ENCODE peak calls at places on chromosomes 12 and 14, in nine cellular contexts. L, G, D, H, B, O, F, V and N are unnamed samples.

GRCh38 chr14:91649930-91650329 is 82.0 kb downstream of the CATSPERB start:
- DNase-seq in F (no peak), G (no peak), D (no peak), B (no peak), L (peak), H (no peak), O (peak), V (no peak), N (no peak)

GRCh38 chr12:19129486-19130223 is at the start of gene PLEKHA5:
- DNase-seq in V (peak), F (peak), O (peak), H (no peak), L (peak), B (peak), D (peak), G (no peak), N (peak)

GRCh38 chr14:101507306-101508150 is 53.8 kb upstream of the DIO3 start:
- DNase-seq in B (no peak), F (no peak), G (no peak), L (no peak), O (no peak), V (no peak), H (no peak), D (peak), N (peak)

GRCh38 chr14:54857830-54858269 is 44.8 kb downstream of the GCH1 start:
- DNase-seq in F (no peak), O (no peak), D (no peak), G (no peak), H (no peak), L (no peak), B (no peak), V (no peak), N (no peak)

GRCh38 chr12:115752151-115752550 is 525.3 kb downstream of the MED13L start:
- DNase-seq in F (no peak), L (peak), H (no peak), D (no peak), G (no peak), B (no peak), O (peak), V (no peak), N (no peak)

GRCh38 chr14:32414808-32415255 is 85.7 kb downstream of the AKAP6 start:
- DNase-seq in B (no peak), V (no peak), F (no peak), G (no peak), O (no peak), L (no peak), H (no peak), D (no peak), N (no peak)

GRCh38 chr14:58862421-58862820 is 224.7 kb downstream of the DACT1 start:
- DNase-seq in G (no peak), B (no peak), O (no peak), H (no peak), F (no peak), D (no peak), V (no peak), L (no peak), N (no peak)

GRCh38 chr12:107133462-107133861 is 40.1 kb upstream of the CRY1 start:
- DNase-seq in F (no peak), H (no peak), B (no peak), V (no peak), D (no peak), G (no peak), L (no peak), O (no peak), N (no peak)

GRCh38 chr12:49338830-49339463 is 2.0 kb upstream of the C1QL4 start:
- DNase-seq in V (no peak), B (no peak), H (no peak), D (no peak), O (no peak), L (no peak), G (no peak), F (no peak), N (no peak)

GRCh38 chr14:30796707-30797106 is 77.7 kb upstream of the COCH start:
- DNase-seq in F (no peak), V (no peak), H (no peak), O (no peak), L (no peak), D (no peak), B (no peak), G (no peak), N (no peak)

GRCh38 chr14:61174395-61175386 is 106.4 kb downstream of the TMEM30B start:
- DNase-seq in D (no peak), V (no peak), O (no peak), L (peak), B (no peak), H (no peak), F (no peak), G (no peak), N (no peak)

GRCh38 chr12:57395121-57395520 is 35.7 kb downstream of the R3HDM2 start:
- DNase-seq in L (no peak), D (no peak), O (no peak), G (no peak), H (no peak), B (no peak), V (no peak), F (no peak), N (no peak)

GRCh38 chr14:58752280-58752679 is 114.5 kb downstream of the DACT1 start:
- DNase-seq in B (no peak), D (no peak), G (no peak), L (no peak), O (no peak), F (no peak), H (no peak), V (no peak), N (no peak)

GRCh38 chr12:54357802-54358619 is 6.3 kb downstream of the GPR84 start:
- DNase-seq in G (no peak), H (no peak), L (peak), V (peak), D (no peak), B (peak), F (no peak), O (no peak), N (no peak)

GRCh38 chr12:7293670-7294069 is 10.2 kb upstream of the ACSM4 start:
- DNase-seq in V (no peak), B (no peak), O (no peak), H (no peak), D (no peak), F (no peak), L (no peak), G (no peak), N (no peak)

GRCh38 chr14:75282166-75282547 is 3.5 kb downstream of the FOS start:
- DNase-seq in G (peak), B (no peak), V (no peak), D (no peak), L (no peak), F (no peak), O (no peak), H (no peak), N (no peak)

GRCh38 chr12:124359671-124360581 is 65.0 kb downstream of the RFLNA start:
- DNase-seq in F (no peak), D (peak), G (no peak), O (no peak), B (peak), V (no peak), H (no peak), L (no peak), N (peak)

GRCh38 chr14:35248476-35248788 is 43.8 kb upstream of the PSMA6 start:
- DNase-seq in B (no peak), L (no peak), V (no peak), H (no peak), G (no peak), D (no peak), O (no peak), F (no peak), N (no peak)

GRCh38 chr14:81582420-81582819 is 48.8 kb upstream of the SEL1L start:
- DNase-seq in D (no peak), H (no peak), O (no peak), L (no peak), B (no peak), V (no peak), F (no peak), G (no peak), N (no peak)

GRCh38 chr12:103677341-103677740 is 90.3 kb downstream of the STAB2 start:
- DNase-seq in B (no peak), G (no peak), V (no peak), L (no peak), D (no peak), O (no peak), F (no peak), H (no peak), N (no peak)

GRCh38 chr12:44286821-44287220 is 450.9 kb downstream of the TMEM117 start:
- DNase-seq in L (no peak), H (no peak), B (no peak), F (no peak), V (no peak), G (no peak), D (no peak), O (no peak), N (no peak)

GRCh38 chr14:101017806-101018560 is 114.5 kb upstream of the RTL1 start:
- DNase-seq in H (no peak), D (no peak), F (no peak), O (no peak), V (no peak), B (no peak), L (no peak), G (peak), N (no peak)